ENCODE peak calls at places on chromosomes 5 and 9, in five cellular contexts. W is HFFc6; D is mammary epithelial cell; S is dorsolateral prefrontal cortex; M is CD8-positive, alpha-beta T cell. K is an unnamed sample.

GRCh38 chr5:150848271-150848670 is 1.9 kb downstream of the IRGM start:
- DNase-seq in S (no peak), D (peak; percentile 58), M (no peak), W (peak; percentile 4), K (no peak)

GRCh38 chr5:55308254-55308836 is 556 bp downstream of the MTREX start:
- DNase-seq in W (peak; percentile 22), S (no peak), M (no peak), D (peak; percentile 35), K (no peak)

GRCh38 chr5:180127682-180128670 is 56.4 kb upstream of the RNF130 start:
- DNase-seq in D (no peak), S (peak; percentile 42), W (no peak), M (peak; percentile 42), K (no peak)

GRCh38 chr9:95724253-95724991 is 151.1 kb upstream of the ERCC6L2 start:
- DNase-seq in M (peak; percentile 70), D (no peak), W (no peak), S (no peak), K (no peak)

GRCh38 chr5:134092875-134093274 is 21.6 kb upstream of the TCF7 start:
- DNase-seq in M (no peak), S (no peak), W (no peak), D (peak; percentile 90), K (no peak)

GRCh38 chr9:93060746-93061259 is 2.3 kb downstream of the SUSD3 start:
- DNase-seq in D (no peak), W (peak; percentile 11), S (no peak), M (no peak), K (no peak)

GRCh38 chr9:121736964-121737462 is 85.6 kb downstream of the DAB2IP start:
- DNase-seq in S (no peak), D (no peak), M (no peak), W (no peak), K (no peak)

GRCh38 chr9:89999176-89999533 is 394.3 kb downstream of the GADD45G start:
- DNase-seq in W (no peak), S (no peak), M (no peak), D (peak; percentile 66), K (no peak)

GRCh38 chr5:386432-387341 is 56.3 kb upstream of the EXOC3 start:
- DNase-seq in M (peak; percentile 37), W (no peak), S (no peak), D (no peak), K (no peak)

GRCh38 chr9:129483467-129484324 is 137.2 kb downstream of the C9orf50 start:
- DNase-seq in S (peak; percentile 70), M (peak; percentile 58), W (peak; percentile 84), D (peak; percentile 80), K (no peak)

GRCh38 chr5:102611312-102611711 is 112.5 kb upstream of the SLCO6A1 start:
- DNase-seq in W (no peak), M (no peak), S (no peak), D (no peak), K (no peak)

GRCh38 chr5:137152616-137153015 is 346.5 kb downstream of the SPOCK1 start:
- DNase-seq in S (no peak), M (no peak), D (no peak), W (no peak), K (no peak)

GRCh38 chr5:43773032-43773830 is 170.3 kb downstream of the NNT start:
- DNase-seq in S (no peak), W (peak; percentile 32), D (peak; percentile 74), M (no peak), K (peak; percentile 26)

GRCh38 chr5:43603535-43604363 is 769 bp downstream of the NNT start:
- DNase-seq in W (peak; percentile 34), D (peak; percentile 28), S (peak; percentile 77), M (peak; percentile 76), K (no peak)

GRCh38 chr9:70817306-70817705 is 304.1 kb downstream of the TRPM3 start:
- DNase-seq in W (no peak), S (no peak), M (no peak), D (no peak), K (no peak)

GRCh38 chr9:120882935-120883607 is 6.1 kb upstream of the PHF19 start:
- DNase-seq in W (no peak), D (peak; percentile 64), M (no peak), S (no peak), K (no peak)

GRCh38 chr5:91020065-91020800 is 362.9 kb downstream of the ARRDC3 start:
- DNase-seq in D (no peak), M (no peak), W (no peak), S (no peak), K (no peak)

GRCh38 chr5:78657201-78657600 is 8.6 kb upstream of the LHFPL2 start:
- DNase-seq in W (no peak), S (no peak), D (no peak), M (no peak), K (no peak)

GRCh38 chr9:74173284-74173683 is 323.9 kb upstream of the RORB start:
- DNase-seq in W (no peak), D (no peak), S (no peak), M (no peak), K (no peak)

GRCh38 chr9:75664597-75664996 is 225.9 kb upstream of the PCSK5 start:
- DNase-seq in S (no peak), M (no peak), W (no peak), D (no peak), K (no peak)

GRCh38 chr9:130029223-130029583 is 13.8 kb downstream of the FNBP1 start:
- DNase-seq in S (no peak), D (no peak), M (no peak), W (no peak), K (no peak)

GRCh38 chr5:142280066-142281011 is 44.5 kb downstream of the SPRY4 start:
- DNase-seq in M (no peak), S (no peak), D (no peak), W (no peak), K (no peak)

GRCh38 chr9:14433841-14434511 is 120.0 kb upstream of the NFIB start:
- DNase-seq in M (no peak), W (peak; percentile 74), D (peak; percentile 62), S (peak; percentile 53), K (no peak)

GRCh38 chr9:131511880-131512279 is 9.2 kb downstream of the POMT1 start:
- DNase-seq in S (no peak), M (no peak), D (no peak), W (no peak), K (no peak)

DNA sequence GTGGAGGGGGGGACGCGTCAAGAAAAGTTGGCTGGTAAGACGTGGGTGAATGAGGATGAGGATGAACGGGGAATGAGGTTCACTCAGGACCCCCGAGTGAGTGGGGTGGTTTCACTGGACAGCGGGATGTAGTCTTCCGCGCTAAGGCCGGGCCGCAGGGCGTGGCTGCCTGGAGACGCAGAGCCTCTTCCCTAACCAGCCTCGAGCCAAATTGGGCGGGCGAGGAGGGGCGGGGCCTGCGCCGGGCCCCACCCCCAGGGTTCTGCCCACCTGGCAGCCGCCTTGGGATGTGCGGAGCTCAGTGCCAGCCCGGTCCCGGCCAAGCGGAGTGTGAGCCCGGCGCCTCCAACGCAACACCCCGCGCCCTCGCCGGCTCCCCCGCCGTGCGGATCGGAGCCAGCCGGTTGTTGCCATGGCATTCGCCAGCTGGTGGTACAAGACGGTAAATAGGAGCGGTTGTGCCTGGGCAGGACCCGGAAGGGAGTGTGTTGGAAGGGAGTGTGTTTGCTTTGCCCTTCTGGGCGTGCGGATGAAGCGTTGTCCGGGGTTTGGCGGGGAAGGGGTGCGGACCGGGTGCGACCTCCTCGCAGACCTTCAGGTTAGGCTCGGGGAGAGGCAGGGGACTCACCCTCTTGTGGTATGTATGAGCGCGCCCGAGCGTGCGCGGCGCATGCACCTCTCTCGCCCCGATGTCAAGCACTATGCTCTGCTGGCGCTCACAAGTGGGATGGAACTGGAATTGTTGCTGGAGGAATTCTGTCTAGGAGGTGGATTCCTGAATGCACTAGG is 743 bp downstream of the CAST start:
- DNase-seq in W (peak; percentile 84), M (peak; percentile 88), S (peak; percentile 95), D (peak; percentile 94), K (peak; percentile 29)
- TF ChIP-seq CTCF in W (no peak), M (no peak), S (no peak), D (peak; percentile 6), K (no peak)

DNA sequence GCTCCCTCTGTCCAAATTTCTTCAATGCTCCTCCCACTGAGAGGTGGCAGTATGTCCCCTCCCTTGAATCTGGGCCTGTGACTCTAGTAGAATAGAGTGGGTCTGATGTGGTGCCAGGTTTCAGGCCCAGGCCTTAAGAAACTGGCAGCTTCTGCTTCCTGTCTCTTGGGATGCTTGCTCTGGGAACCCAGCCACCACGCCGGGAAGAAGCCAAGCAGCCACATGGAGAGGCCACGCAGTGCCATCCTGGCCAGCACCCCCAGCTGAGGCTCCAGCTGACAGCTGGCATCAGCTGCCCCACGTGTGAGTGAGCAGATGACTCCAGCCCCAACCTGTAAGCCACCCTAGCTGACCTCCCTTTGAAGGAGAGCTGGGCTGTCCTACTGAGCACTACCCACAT is 7.3 kb upstream of the TSPAN17 start:
- DNase-seq in D (no peak), M (no peak), W (no peak), S (peak; percentile 70), K (no peak)
- TF ChIP-seq CTCF in D (no peak), M (no peak), W (no peak), S (no peak), K (no peak)

DNA sequence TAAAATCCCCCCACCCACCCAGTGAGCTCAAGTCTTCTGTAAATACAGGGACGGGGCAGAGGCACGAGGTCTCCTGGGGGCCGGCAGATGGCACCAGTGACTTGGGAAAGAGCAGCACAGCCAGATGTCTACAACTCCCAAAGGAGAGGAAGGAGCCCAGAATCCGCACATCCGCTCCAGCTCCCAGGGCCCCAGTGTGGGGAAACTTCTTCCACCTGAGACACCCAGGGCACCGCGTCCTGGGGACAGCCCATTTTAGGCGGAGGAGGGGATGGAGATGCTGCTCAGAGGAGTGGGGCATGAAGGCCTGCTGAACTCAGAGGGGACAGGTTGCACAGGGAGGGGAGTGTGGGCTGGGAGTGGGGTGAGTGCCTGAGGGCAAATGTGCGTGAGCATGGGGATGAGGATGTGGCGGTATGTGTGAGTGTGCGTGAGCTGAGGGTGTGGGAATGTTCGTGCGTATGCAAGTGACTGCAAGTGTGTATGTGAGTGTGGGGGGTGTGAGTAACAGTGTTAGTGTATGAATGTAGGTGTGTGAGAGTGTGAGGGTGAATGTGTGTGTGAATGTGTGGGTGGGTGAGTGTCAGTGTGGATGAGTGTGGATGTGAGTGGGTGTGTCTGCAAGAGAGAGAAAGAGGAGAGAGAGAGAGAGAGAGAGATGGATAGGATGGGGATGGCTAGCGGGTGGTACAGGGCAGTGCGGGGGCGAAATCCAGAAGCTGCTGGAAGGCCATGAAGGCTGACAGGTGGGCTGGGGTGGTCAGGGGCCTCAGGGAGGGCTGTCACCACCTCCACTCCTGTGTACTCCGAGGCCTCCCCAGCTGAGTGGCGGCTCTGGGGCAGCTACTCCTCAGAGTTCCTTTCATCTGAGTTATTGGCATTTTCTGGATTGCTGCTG is 63.5 kb downstream of the DUSP1 start:
- DNase-seq in S (peak; percentile 71), D (peak; percentile 56), M (no peak), W (peak; percentile 66), K (peak; percentile 24)
- TF ChIP-seq CTCF in S (peak; percentile 58), D (peak; percentile 71), M (no peak), W (peak; percentile 77), K (peak; percentile 75)

DNA sequence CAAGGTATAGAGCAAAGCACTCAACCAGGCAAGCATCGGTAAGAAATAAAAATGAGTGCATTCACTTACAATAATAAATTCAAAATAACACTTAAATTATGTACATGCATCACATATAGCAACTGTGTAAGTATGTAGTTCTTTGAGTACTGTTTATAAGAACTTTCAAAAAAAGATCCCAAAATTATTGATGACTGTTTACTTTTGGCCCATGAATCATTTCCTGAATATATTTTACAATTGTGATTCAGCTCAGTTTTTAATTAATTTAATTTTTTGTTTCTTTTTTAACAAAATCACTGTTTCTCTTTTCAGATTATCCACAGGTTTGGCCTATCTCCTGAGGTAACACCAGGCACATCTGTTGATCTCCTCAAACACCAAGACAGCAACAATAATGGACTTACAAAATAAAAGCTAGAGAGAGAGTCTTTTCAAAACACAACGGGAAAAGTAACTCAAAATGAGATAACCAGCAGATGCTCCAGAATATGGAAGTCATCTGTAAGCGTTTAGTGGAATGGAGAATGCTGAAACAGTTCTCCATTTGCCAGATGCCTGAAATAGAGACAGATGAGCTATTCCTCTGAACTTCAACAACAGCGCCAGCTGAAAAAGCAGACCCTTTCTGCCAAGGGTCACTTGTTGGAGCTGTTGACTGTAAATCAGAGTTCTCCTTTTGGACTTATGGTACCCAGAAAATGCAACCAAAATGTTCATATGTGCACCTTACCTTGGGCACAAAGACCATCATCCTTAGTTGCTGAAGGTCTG is 348.6 kb upstream of the RGMB start:
- DNase-seq in D (no peak), S (no peak), M (no peak), W (peak; percentile 12), K (no peak)
- TF ChIP-seq CTCF in D (no peak), S (no peak), M (no peak), W (no peak), K (no peak)